ENCODE peak calls at places on chromosomes 12 and 14, in four cellular contexts. M is hepatocyte; L is CD8-positive, alpha-beta T cell; G is choroid plexus epithelial cell. U is an unnamed sample.

GRCh38 chr12:129901256-129901655 is 2.6 kb downstream of the TMEM132D start:
- DNase-seq in L (no peak), G (peak; percentile 43), M (peak; percentile 25), U (no peak)

GRCh38 chr12:14238224-14238792 is 127.2 kb upstream of the ATF7IP start:
- DNase-seq in M (peak; percentile 37), L (no peak), G (peak; percentile 72), U (no peak)

GRCh38 chr12:116456307-116456641 is 102.9 kb upstream of the MAP1LC3B2 start:
- DNase-seq in L (no peak), G (peak; percentile 36), M (no peak), U (no peak)

GRCh38 chr14:55125403-55125802 is 3.6 kb upstream of the LGALS3 start:
- DNase-seq in M (no peak), G (no peak), L (no peak), U (no peak)

GRCh38 chr12:110661337-110661972 is 27.5 kb downstream of the HVCN1 start:
- DNase-seq in M (no peak), L (no peak), G (no peak), U (no peak)

GRCh38 chr12:44588651-44589050 is 287.5 kb downstream of the NELL2 start:
- DNase-seq in G (no peak), M (no peak), L (no peak), U (no peak)

GRCh38 chr12:87870061-87870460 is 159.1 kb downstream of the C12orf50 start:
- DNase-seq in M (no peak), L (no peak), G (peak; percentile 44), U (no peak)

GRCh38 chr14:83867871-83868270 is 1662.1 kb upstream of the FLRT2 start:
- DNase-seq in G (peak; percentile 56), M (peak; percentile 4), L (no peak), U (no peak)

GRCh38 chr12:110555509-110556406 is 27.4 kb downstream of the PPTC7 start:
- DNase-seq in M (no peak), G (peak; percentile 78), L (no peak), U (no peak)

GRCh38 chr14:76098047-76098446 is 53.7 kb upstream of the GPATCH2L start:
- DNase-seq in M (no peak), G (no peak), L (no peak), U (no peak)

GRCh38 chr14:21054123-21054767 is 3.4 kb upstream of the RNASE8 start:
- DNase-seq in G (no peak), L (no peak), M (peak; percentile 26), U (no peak)

GRCh38 chr12:27331927-27332324 is 710 bp upstream of the BMAL2 start:
- DNase-seq in G (peak; percentile 4), M (no peak), L (no peak), U (no peak)

GRCh38 chr12:100913872-100914600 is 119.5 kb downstream of the ANO4 start:
- DNase-seq in L (no peak), M (no peak), G (no peak), U (no peak)

GRCh38 chr14:77024171-77024627 is 4.3 kb downstream of the IRF2BPL start:
- DNase-seq in L (peak; percentile 14), G (peak; percentile 40), M (peak; percentile 81), U (no peak)

DNA sequence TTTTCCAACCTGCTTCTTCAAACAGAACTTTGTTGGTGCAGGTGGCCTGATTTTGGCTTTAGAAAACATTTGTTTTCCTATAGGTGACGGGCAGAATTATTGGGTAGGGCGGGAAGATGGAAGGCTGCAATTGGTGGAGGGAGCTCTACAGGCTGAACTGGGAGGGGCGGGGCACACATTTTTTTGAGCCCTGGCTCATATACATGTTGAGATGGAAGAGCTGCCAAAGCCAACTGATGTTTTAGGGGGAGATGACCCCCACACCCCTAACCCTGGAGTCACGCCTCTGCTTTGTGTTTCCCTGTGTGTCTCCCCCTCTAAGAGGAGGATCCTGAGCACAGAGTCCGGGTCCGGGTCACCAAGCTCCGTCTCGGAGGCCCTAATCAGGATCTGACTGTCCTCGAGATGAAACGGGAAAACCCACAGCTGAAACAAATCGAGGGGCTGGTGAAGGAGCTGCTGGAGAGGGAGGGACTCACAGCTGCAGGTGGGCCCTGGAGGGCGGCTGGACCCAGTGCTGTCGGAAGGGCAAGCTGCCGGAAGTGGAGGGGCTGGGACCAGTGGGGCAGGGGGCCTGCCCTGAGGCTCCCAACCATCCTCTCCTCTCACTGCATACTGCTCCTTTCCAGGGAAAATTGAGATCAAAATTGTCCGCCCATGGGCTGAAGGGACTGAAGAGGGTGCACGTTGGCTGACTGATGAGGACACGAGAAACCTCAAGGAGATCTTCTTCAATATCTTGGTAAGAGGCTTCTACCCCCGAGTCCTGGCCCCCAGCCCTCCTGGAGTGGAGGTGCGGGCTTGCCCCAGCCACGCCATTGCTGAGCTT is 18.6 kb downstream of the AGAP2 start:
- DNase-seq in G (no peak), L (no peak), M (peak; percentile 1), U (no peak)
- TF ChIP-seq CTCF in G (no peak), L (no peak), M (no peak), U (no peak)

GRCh38 chr12:40312982-40313576 is 88.3 kb downstream of the LRRK2 start:
- DNase-seq in L (no peak), G (peak; percentile 70), M (peak; percentile 24), U (no peak)
- TF ChIP-seq CTCF in L (no peak), G (peak; percentile 68), M (peak; percentile 79), U (peak; percentile 31)

GRCh38 chr12:51521554-51522276 is 69.3 kb upstream of the SCN8A start:
- DNase-seq in L (no peak), G (peak; percentile 40), M (no peak), U (no peak)
- TF ChIP-seq CTCF in L (no peak), G (peak; percentile 38), M (no peak), U (no peak)

GRCh38 chr14:99539503-99539902 is 58.3 kb downstream of the CCNK start:
- DNase-seq in M (no peak), L (no peak), G (no peak), U (no peak)

GRCh38 chr14:99541211-99541610 is 60.0 kb downstream of the CCNK start:
- DNase-seq in M (no peak), G (no peak), L (no peak), U (no peak)

GRCh38 chr14:99538733-99539132 is 57.5 kb downstream of the CCNK start:
- DNase-seq in L (no peak), G (no peak), M (no peak), U (no peak)

GRCh38 chr14:99541677-99542470 is 60.7 kb downstream of the CCNK start:
- DNase-seq in L (no peak), M (no peak), G (no peak), U (no peak)

GRCh38 chr14:99540196-99541032 is 59.2 kb downstream of the CCNK start:
- DNase-seq in G (no peak), L (no peak), M (no peak), U (peak; percentile 77)
- TF ChIP-seq CTCF in G (no peak), L (no peak), M (no peak), U (no peak)

DNA sequence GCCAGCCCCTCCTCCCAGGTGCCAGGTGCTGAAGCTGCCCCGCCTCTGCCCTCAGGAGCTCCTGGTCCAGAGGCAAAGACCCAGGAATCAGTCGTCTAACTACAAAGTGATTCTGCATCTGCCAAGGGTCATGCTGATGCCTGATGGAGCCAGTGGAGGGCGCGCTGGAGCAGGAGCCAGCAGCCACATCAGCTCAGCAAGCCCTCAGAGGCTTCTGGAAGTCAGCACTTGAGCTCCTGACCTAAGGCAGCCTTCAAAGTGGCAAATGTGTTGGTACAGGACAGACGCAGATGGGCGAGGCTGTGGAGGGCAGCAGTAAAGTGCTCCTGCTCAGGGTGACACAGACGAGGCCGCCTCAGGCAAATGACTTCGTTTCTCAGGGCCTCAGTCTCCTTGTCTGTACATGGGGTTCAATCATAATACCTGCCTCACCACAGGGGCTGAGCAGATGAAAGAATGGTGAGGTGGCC is 10.9 kb downstream of the C12orf43 start:
- DNase-seq in L (no peak), G (peak; percentile 63), M (peak; percentile 65), U (no peak)
- TF ChIP-seq CTCF in L (peak; percentile 50), G (peak; percentile 86), M (peak; percentile 54), U (peak; percentile 38)

U was measured in D721Med.